ENCODE peak calls at places on chromosomes 1 and 21, in four cellular contexts. One of them, this sample, is unnamed.

GRCh38 chr1:162856260-162856659 is 4.7 kb downstream of the CCDC190 start:
- DNase-seq in CD8-positive, alpha-beta memory T cell: no peak
- DNase-seq in CD8-positive, alpha-beta T cell: no peak
- DNase-seq in OCI-LY7: no peak
- DNase-seq in this sample: no peak

GRCh38 chr1:40594187-40594531 is 62.7 kb downstream of the ZNF684 start:
- DNase-seq in CD8-positive, alpha-beta memory T cell: no peak
- DNase-seq in CD8-positive, alpha-beta T cell: no peak
- DNase-seq in OCI-LY7: no peak
- DNase-seq in this sample: no peak

GRCh38 chr1:170126691-170127090 is 19.1 kb upstream of the NTMT2 start:
- DNase-seq in CD8-positive, alpha-beta memory T cell: no peak
- DNase-seq in CD8-positive, alpha-beta T cell: no peak
- DNase-seq in OCI-LY7: no peak
- DNase-seq in this sample: no peak

GRCh38 chr1:86913399-86913895 is 479 bp downstream of the SELENOF start:
- DNase-seq in CD8-positive, alpha-beta memory T cell: no peak
- DNase-seq in CD8-positive, alpha-beta T cell: no peak
- DNase-seq in OCI-LY7: peak
- DNase-seq in this sample: peak

GRCh38 chr1:30172757-30173156 is 550.6 kb downstream of the MATN1 start:
- DNase-seq in CD8-positive, alpha-beta memory T cell: no peak
- DNase-seq in CD8-positive, alpha-beta T cell: no peak
- DNase-seq in OCI-LY7: no peak
- DNase-seq in this sample: no peak

GRCh38 chr1:8822383-8823294 is 5.2 kb upstream of the RERE start:
- DNase-seq in CD8-positive, alpha-beta memory T cell: no peak
- DNase-seq in CD8-positive, alpha-beta T cell: no peak
- DNase-seq in OCI-LY7: no peak
- DNase-seq in this sample: no peak

GRCh38 chr21:39561128-39561527 is 51.6 kb upstream of the B3GALT5 start:
- DNase-seq in CD8-positive, alpha-beta memory T cell: no peak
- DNase-seq in CD8-positive, alpha-beta T cell: no peak
- DNase-seq in OCI-LY7: no peak
- DNase-seq in this sample: no peak

GRCh38 chr1:41464886-41465285 is 19.6 kb downstream of the EDN2 start:
- DNase-seq in CD8-positive, alpha-beta memory T cell: no peak
- DNase-seq in CD8-positive, alpha-beta T cell: no peak
- DNase-seq in OCI-LY7: no peak
- DNase-seq in this sample: no peak

GRCh38 chr1:105485207-105485606 is 1571.3 kb upstream of the PRMT6 start:
- DNase-seq in CD8-positive, alpha-beta memory T cell: no peak
- DNase-seq in CD8-positive, alpha-beta T cell: no peak
- DNase-seq in OCI-LY7: no peak
- DNase-seq in this sample: no peak

GRCh38 chr1:199033709-199034108 is 394.9 kb downstream of the PTPRC start:
- DNase-seq in CD8-positive, alpha-beta memory T cell: no peak
- DNase-seq in CD8-positive, alpha-beta T cell: no peak
- DNase-seq in OCI-LY7: no peak
- DNase-seq in this sample: no peak

GRCh38 chr1:219880765-219881457 is 47.4 kb downstream of the SLC30A10 start:
- DNase-seq in CD8-positive, alpha-beta memory T cell: no peak
- DNase-seq in CD8-positive, alpha-beta T cell: no peak
- DNase-seq in OCI-LY7: no peak
- DNase-seq in this sample: no peak

GRCh38 chr1:217369271-217369981 is 261.5 kb downstream of the GPATCH2 start:
- DNase-seq in CD8-positive, alpha-beta memory T cell: no peak
- DNase-seq in CD8-positive, alpha-beta T cell: no peak
- DNase-seq in OCI-LY7: no peak
- DNase-seq in this sample: no peak

GRCh38 chr1:11384170-11384554 is 94.8 kb upstream of the DISP3 start:
- DNase-seq in CD8-positive, alpha-beta memory T cell: no peak
- DNase-seq in CD8-positive, alpha-beta T cell: no peak
- DNase-seq in OCI-LY7: no peak
- DNase-seq in this sample: no peak

GRCh38 chr1:85259866-85260345 is 444 bp upstream of the C1orf52 start:
- DNase-seq in CD8-positive, alpha-beta memory T cell: no peak
- DNase-seq in CD8-positive, alpha-beta T cell: no peak
- DNase-seq in OCI-LY7: no peak
- DNase-seq in this sample: no peak

GRCh38 chr1:15559189-15559815 is 25.5 kb downstream of the AGMAT start:
- DNase-seq in CD8-positive, alpha-beta memory T cell: no peak
- DNase-seq in CD8-positive, alpha-beta T cell: no peak
- DNase-seq in OCI-LY7: no peak
- DNase-seq in this sample: no peak
- H3K27ac ChIP-seq in CD8-positive, alpha-beta memory T cell: no peak
- H3K27ac ChIP-seq in CD8-positive, alpha-beta T cell: no peak
- H3K27ac ChIP-seq in OCI-LY7: no peak
- H3K27ac ChIP-seq in this sample: no peak

DNA sequence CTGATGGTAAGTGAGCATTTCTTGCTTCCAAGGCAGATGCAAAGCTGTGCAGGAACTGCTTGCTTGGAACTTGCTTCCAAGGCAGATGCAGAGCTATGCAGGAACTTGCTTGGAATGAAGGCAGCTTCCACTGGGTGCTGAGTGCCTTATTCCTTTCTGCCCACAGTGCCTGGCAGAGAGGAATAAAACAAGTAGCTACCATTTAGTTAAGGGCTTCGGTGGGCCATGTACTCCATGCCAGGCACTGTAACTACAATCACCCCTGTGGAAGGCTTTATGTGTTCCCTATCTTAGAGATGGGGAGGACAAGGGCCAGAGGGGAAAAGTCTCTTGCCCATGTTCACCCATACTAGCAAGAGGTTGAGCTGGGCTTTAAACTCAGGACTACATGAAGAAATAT is 8.3 kb downstream of the MROH7 start:
- DNase-seq in CD8-positive, alpha-beta memory T cell: no peak
- DNase-seq in CD8-positive, alpha-beta T cell: no peak
- DNase-seq in OCI-LY7: no peak
- DNase-seq in this sample: no peak
- H3K27ac ChIP-seq in CD8-positive, alpha-beta memory T cell: no peak
- H3K27ac ChIP-seq in CD8-positive, alpha-beta T cell: no peak
- H3K27ac ChIP-seq in OCI-LY7: no peak
- H3K27ac ChIP-seq in this sample: no peak

DNA sequence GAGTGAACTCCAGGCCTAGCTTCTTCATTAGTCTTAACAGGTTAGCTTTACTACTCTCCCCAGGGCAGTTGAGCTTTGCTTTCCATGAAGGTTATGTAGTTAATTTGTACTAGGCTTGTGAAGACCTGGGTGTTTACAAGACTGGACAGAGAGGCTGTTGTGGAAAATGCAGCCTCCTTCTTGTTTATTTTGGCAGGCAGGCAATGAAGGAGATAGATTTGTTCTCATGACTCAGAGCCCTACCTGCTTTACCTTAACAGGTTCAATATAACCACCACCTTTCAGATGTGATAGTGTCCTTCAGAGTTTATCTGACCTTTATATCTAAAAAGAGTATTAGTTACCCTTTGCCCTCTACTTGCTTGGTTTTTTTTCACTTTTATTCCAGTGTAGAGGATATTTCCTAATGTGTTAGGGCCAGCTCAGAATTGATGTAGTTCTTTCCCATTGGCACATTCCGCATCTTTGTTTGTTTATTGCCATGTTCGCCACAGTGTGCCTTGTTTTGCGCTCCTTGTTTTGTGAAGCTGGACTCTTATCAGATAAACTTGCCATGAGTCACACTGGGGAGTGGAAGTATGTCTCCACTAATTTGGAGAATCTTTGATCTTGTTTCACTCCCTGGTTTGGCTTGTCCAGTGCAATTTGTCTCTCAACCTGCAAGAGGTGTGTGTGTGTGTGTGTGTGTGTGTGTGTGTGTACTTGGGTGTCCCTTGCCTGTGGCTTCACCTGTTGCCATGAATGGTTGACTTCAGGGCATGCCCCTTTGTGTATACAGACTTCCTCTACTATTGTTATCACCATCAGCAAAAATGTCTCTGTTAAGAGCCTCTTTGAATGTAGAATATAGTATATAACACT is 87.4 kb upstream of the MACF1 start:
- DNase-seq in CD8-positive, alpha-beta memory T cell: no peak
- DNase-seq in CD8-positive, alpha-beta T cell: no peak
- DNase-seq in OCI-LY7: no peak
- DNase-seq in this sample: no peak
- H3K27ac ChIP-seq in CD8-positive, alpha-beta memory T cell: no peak
- H3K27ac ChIP-seq in CD8-positive, alpha-beta T cell: no peak
- H3K27ac ChIP-seq in OCI-LY7: no peak
- H3K27ac ChIP-seq in this sample: peak

DNA sequence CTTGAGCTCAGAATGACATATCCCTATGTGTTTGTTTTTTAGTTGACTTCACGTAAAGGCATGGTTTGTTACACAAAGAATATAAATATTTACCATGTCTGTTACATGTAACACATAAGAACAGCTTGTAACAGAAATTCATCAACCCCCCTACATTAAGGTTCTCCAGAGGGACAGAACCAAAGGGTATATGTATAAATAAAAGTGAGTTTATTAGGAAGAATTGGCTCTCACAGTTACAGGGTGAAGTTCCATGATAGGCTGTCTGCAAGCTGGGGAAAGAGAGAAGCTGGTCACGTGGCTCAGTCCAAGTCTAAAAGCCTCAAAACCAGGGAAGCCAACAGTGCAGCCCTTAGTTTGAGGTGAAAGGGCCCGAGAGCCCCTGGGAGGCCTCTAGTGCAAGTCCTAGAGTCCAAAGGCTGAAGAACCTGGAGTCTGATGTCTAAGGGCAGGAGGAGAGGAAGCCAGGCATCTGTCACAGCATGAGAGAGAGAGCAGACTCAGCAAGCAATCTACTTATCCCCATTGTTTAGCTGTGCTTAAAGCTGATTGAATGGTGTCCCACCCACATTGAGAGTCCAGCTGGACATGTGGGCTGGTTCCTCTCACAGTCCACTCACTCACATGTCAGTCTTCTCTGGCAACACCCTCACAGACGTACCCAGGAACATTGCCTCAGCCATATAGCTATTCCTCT is 15.8 kb downstream of the THRAP3 start:
- DNase-seq in CD8-positive, alpha-beta memory T cell: no peak
- DNase-seq in CD8-positive, alpha-beta T cell: no peak
- DNase-seq in OCI-LY7: no peak
- DNase-seq in this sample: peak
- H3K27ac ChIP-seq in CD8-positive, alpha-beta memory T cell: no peak
- H3K27ac ChIP-seq in CD8-positive, alpha-beta T cell: no peak
- H3K27ac ChIP-seq in OCI-LY7: no peak
- H3K27ac ChIP-seq in this sample: peak

DNA sequence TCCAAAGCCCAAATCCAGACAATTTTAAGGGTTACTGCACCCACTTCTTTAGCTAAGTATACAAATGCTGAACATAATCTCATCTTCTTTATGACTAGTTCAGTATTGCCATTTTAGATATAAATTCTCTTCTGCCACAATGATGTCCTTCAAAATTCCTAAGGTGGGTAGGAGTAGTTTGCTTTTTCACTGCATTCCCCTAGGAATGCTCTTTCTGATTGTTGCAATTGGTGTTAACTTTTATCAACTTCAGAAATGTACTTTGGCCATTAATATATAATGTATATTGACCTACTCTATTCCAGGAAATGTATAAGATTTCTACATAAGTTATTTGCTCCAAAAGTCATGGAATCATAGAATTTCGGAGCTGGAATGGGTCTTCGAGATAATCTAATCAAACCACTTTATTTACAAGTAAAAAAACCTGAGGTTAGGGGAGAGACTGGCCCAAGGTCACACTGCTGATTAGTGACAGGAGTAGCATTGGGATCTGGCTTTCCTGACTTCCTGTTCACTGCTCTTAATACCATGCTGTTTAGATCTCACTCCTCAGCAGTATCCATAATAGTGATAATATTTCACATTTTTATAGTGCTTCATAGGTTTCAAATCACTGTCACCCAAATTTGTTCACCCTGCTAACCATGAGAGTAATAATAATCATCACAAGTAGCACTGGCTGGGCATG is 46.4 kb upstream of the RASAL2 start:
- DNase-seq in CD8-positive, alpha-beta memory T cell: no peak
- DNase-seq in CD8-positive, alpha-beta T cell: no peak
- DNase-seq in OCI-LY7: no peak
- DNase-seq in this sample: no peak
- H3K27ac ChIP-seq in CD8-positive, alpha-beta memory T cell: no peak
- H3K27ac ChIP-seq in CD8-positive, alpha-beta T cell: no peak
- H3K27ac ChIP-seq in OCI-LY7: no peak
- H3K27ac ChIP-seq in this sample: no peak

This sample was measured in upper lobe of left lung.